ENCODE peak calls at places on chromosomes 13 and 19, in six cellular contexts. Z is mucosa of descending colon, A is uterus, R is ascending aorta, C is heart right ventricle, X is right lobe of liver. Q is an unnamed sample.

GRCh38 chr13:56352356-56352755 is 788.4 kb upstream of the PRR20A start:
- DNase-seq in A (no peak), C (no peak), R (no peak), X (no peak), Z (no peak), Q (no peak)

GRCh38 chr13:66673401-66673800 is 556.7 kb downstream of the PCDH9 start:
- DNase-seq in A (no peak), C (no peak), Z (no peak), R (no peak), X (no peak), Q (no peak)

GRCh38 chr13:99746857-99747710 is 224.5 kb downstream of the ZIC5 start:
- DNase-seq in R (no peak), Z (no peak), X (no peak), A (no peak), C (no peak), Q (no peak)

GRCh38 chr19:55345818-55346724 is 6.4 kb downstream of the KMT5C start:
- DNase-seq in C (peak; percentile 61), R (no peak), Z (peak; percentile 78), X (no peak), A (peak; percentile 67), Q (peak; percentile 66)

GRCh38 chr19:30479231-30479630 is 107.0 kb downstream of the ZNF536 start:
- DNase-seq in C (no peak), A (peak; percentile 20), R (no peak), Z (no peak), X (no peak), Q (no peak)

GRCh38 chr19:35247526-35248309 is 1.1 kb upstream of the LSR start:
- DNase-seq in X (peak; percentile 93), A (no peak), C (no peak), Z (peak; percentile 92), R (no peak), Q (peak; percentile 95)

GRCh38 chr13:111341886-111342285 is 21.4 kb downstream of the TEX29 start:
- DNase-seq in X (no peak), R (peak; percentile 37), C (no peak), A (no peak), Z (no peak), Q (no peak)

GRCh38 chr19:18589380-18590272 is 1.0 kb downstream of the REX1BD start:
- DNase-seq in A (peak; percentile 68), X (peak; percentile 83), Z (peak; percentile 86), R (peak; percentile 86), C (peak; percentile 71), Q (peak; percentile 78)

GRCh38 chr19:42288411-42288810 is 13.5 kb upstream of the PRR19 start:
- DNase-seq in Z (no peak), A (no peak), C (no peak), X (peak; percentile 43), R (no peak), Q (no peak)

GRCh38 chr13:79128158-79128557 is 277.9 kb downstream of the RBM26 start:
- DNase-seq in X (no peak), A (no peak), C (no peak), R (no peak), Z (no peak), Q (no peak)

GRCh38 chr19:6264077-6264445 is 15.7 kb downstream of the MLLT1 start:
- DNase-seq in A (no peak), C (no peak), X (no peak), R (no peak), Z (no peak), Q (no peak)

GRCh38 chr13:42990147-42990990 is 1.7 kb downstream of the EPSTI1 start:
- DNase-seq in R (no peak), A (no peak), X (no peak), Z (no peak), C (no peak), Q (no peak)

GRCh38 chr19:51724543-51724942 is 752 bp upstream of the HAS1 start:
- DNase-seq in A (no peak), X (no peak), R (no peak), Z (no peak), C (no peak), Q (no peak)

GRCh38 chr19:46620267-46620666 is 4.6 kb downstream of the PTGIR start:
- DNase-seq in A (no peak), R (no peak), X (no peak), C (no peak), Z (no peak), Q (no peak)
- H3K4me1 ChIP-seq in A (peaks cover 3% of the 10 kb centered on the region), R (peaks cover 25% of the 10 kb centered on the region), X (no peaks in the 10 kb centered on the region), C (peaks cover 34% of the 10 kb centered on the region), Z (peaks cover 7% of the 10 kb centered on the region), Q (peaks cover 13% of the 10 kb centered on the region)

DNA sequence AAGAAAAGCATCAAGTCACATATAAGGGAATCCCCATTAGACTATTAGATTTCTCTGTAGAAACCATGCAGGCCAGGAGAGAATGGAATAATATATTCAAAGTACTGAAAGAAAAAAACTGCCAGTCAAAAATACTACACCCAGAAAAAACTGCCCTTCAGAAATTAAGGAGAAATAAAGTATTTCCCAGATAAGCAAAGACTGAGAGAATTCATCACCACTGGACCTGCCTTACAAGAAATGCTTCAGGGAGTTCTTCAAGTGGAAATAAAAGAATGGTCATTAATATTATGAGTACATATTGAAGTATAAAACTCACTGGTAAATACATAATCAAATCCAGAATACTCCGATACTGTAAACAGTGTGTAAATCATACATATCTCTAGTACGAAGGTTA is 35.9 kb downstream of the VWA8 start:
- DNase-seq in C (no peak), A (no peak), Z (no peak), X (no peak), R (no peak), Q (no peak)
- H3K4me1 ChIP-seq in C (peaks cover 1% of the 10 kb centered on the region), A (no peaks in the 10 kb centered on the region), Z (no peaks in the 10 kb centered on the region), X (no peaks in the 10 kb centered on the region), R (no peaks in the 10 kb centered on the region), Q (no peaks in the 10 kb centered on the region)

GRCh38 chr13:51452391-51453307 is at the start of gene INTS6:
- DNase-seq in X (peak; percentile 100), Z (peak; percentile 99), A (peak; percentile 99), C (peak; percentile 99), R (peak; percentile 100), Q (peak; percentile 99)

GRCh38 chr13:51451467-51452390 is 1.1 kb downstream of the INTS6 start:
- DNase-seq in C (peak; percentile 87), X (peak; percentile 88), R (peak; percentile 94), Z (peak; percentile 92), A (peak; percentile 75), Q (peak; percentile 84)

GRCh38 chr13:51453959-51454703 is 1.3 kb upstream of the INTS6 start:
- DNase-seq in X (peak; percentile 58), C (peak; percentile 22), A (peak; percentile 33), Z (no peak), R (peak; percentile 67), Q (no peak)

GRCh38 chr13:51455532-51455931 is 2.7 kb upstream of the INTS6 start:
- DNase-seq in X (peak; percentile 51), C (no peak), Z (peak; percentile 56), A (no peak), R (no peak), Q (no peak)

DNA sequence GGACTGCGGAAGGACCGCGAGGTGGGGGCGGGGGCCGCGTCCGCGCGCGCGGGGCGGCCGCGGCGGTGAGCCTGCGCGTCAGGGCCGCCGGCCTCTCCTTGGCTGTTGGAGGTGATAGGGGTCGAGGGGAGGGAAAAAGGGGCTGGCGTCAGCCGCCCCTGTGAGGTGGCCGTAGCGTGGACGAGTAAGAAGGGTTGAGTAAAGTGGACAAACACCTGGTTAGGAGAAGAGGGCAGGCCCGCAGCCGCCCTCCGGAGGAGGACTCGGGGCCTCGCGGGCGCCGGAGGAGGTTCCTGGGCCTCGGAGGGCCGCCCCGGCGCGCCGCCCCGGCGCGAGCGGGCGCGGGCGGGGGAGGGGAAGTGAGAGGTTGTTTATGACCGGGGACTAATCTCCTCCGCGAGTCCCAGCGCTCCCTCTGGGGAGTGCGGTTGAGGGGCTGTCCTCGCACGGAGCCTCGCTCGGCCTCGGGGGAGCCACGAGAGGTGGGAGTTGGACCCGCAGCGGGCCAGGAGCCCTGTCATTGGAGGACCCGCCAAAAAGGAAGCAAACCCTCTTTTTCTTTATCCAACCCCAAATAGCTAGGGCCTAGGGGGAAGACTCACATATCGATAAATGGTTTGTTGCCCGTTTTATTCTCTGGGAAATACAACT is 597 bp upstream of the INTS6 start:
- DNase-seq in X (no peak), C (peak; percentile 87), Z (peak; percentile 92), R (no peak), A (peak; percentile 87), Q (no peak)
- H3K4me1 ChIP-seq in X (no peaks in the 10 kb centered on the region), C (peaks cover 23% of the 10 kb centered on the region), Z (peaks cover 13% of the 10 kb centered on the region), R (no peaks in the 10 kb centered on the region), A (peaks cover 7% of the 10 kb centered on the region), Q (peaks cover 31% of the 10 kb centered on the region)

DNA sequence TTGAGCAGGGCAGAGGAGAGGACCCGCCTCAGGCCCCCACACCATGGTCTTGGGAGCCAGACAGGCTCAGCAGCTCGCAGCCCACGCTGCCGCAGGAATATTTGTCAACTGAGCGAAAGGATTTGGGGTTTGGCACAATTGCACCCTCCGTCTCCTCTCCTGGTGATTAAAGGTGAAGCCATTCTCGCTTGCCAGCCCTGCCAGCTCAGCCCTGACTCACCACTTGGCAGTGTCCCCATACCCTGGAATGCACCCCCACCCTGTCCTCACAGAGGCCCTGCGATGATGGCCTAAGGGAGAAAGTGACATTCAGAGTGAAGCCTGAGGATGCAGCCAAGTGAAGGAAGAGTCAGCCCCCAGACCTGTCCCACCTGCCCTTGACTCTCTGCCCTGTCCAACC is 18.8 kb downstream of the CYTH2 start:
- DNase-seq in Z (no peak), R (peak; percentile 92), C (peak; percentile 65), A (no peak), X (no peak), Q (peak; percentile 76)
- H3K4me1 ChIP-seq in Z (peaks cover 17% of the 10 kb centered on the region), R (no peaks in the 10 kb centered on the region), C (peaks cover 10% of the 10 kb centered on the region), A (no peaks in the 10 kb centered on the region), X (no peaks in the 10 kb centered on the region), Q (peaks cover 3% of the 10 kb centered on the region)

GRCh38 chr13:114140131-114140908 is 7.9 kb upstream of the RASA3 start:
- DNase-seq in A (no peak), Z (peak; percentile 74), C (no peak), X (peak; percentile 29), R (no peak), Q (no peak)
- H3K4me1 ChIP-seq in A (no peaks in the 10 kb centered on the region), Z (peaks cover 24% of the 10 kb centered on the region), C (no peaks in the 10 kb centered on the region), X (no peaks in the 10 kb centered on the region), R (no peaks in the 10 kb centered on the region), Q (peaks cover 13% of the 10 kb centered on the region)

GRCh38 chr13:28530729-28531194 is 35.8 kb upstream of the FLT1 start:
- DNase-seq in C (no peak), R (no peak), Z (no peak), X (no peak), A (no peak), Q (no peak)

GRCh38 chr13:28527629-28528028 is 32.7 kb upstream of the FLT1 start:
- DNase-seq in X (no peak), C (no peak), Z (no peak), R (no peak), A (no peak), Q (no peak)

GRCh38 chr13:28529836-28530235 is 34.9 kb upstream of the FLT1 start:
- DNase-seq in R (no peak), A (no peak), Z (no peak), C (no peak), X (no peak), Q (no peak)

GRCh38 chr13:28528388-28528787 is 33.5 kb upstream of the FLT1 start:
- DNase-seq in X (no peak), A (no peak), R (no peak), Z (no peak), C (no peak), Q (no peak)

DNA sequence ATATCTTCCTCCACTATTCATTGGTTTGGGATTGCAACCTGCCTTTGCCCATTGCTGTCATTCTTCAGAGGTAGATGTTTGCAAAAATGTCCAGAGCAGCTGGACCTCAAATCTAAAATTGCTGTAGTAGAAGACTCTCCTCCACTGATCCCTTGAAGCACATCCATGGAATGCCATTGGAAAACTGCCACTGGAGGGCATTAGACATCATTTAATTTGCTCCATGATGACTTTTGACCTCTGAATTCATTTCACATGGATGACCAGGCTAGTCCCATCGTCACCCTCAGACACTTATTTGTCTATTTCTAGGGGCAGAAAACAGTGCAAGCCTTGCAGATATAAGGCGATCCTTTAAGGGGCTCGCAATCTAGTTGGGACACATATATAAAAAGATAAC is 33.9 kb upstream of the FLT1 start:
- DNase-seq in Z (no peak), R (no peak), C (no peak), X (no peak), A (no peak), Q (no peak)
- H3K4me1 ChIP-seq in Z (peaks cover 14% of the 10 kb centered on the region), R (peaks cover 5% of the 10 kb centered on the region), C (peaks cover 11% of the 10 kb centered on the region), X (no peaks in the 10 kb centered on the region), A (no peaks in the 10 kb centered on the region), Q (no peaks in the 10 kb centered on the region)

Q was measured in pancreas.